ENCODE peak calls at places on chromosomes 4 and X, in ten cellular contexts. P is GM12878; A is hypothalamus; V is T-helper 2 cell; W is activated CD4-positive, alpha-beta T cell treated with anti-CD3 and anti-CD28 coated beads, Interleukin-2, amount 10 ng/mL, durations not matched to agents 7 days and 5 days; B is A549; Y is activated CD8-positive, alpha-beta T cell treated with anti-CD3 and anti-CD28 coated beads, Interleukin-2, amount 10 ng/mL, durations not matched to agents 7 days and 5 days; C is lower leg skin; K is activated T-helper 9 cell treated with anti-CD3 and anti-CD28 coated beads, Interleukin-2, amount 50 U/mL, for 16 hours; S is upper lobe of right lung. Z is an unnamed sample.

GRCh38 chrX:46665232-46666162 is 91.9 kb downstream of the CHST7 start:
- DNase-seq in S (no peak), V (no peak), K (no peak), A (no peak), W (no peak), P (no peak), C (no peak), B (no peak), Y (no peak), Z (no peak)

GRCh38 chr4:41644915-41645295 is 103.6 kb downstream of the PHOX2B start:
- DNase-seq in A (no peak), Y (no peak), C (no peak), B (no peak), S (no peak), V (no peak), K (no peak), W (no peak), P (no peak), Z (no peak)

GRCh38 chr4:48909697-48910096 is 3.1 kb upstream of the OCIAD2 start:
- DNase-seq in W (no peak), K (peak), B (peak), V (no peak), C (no peak), S (no peak), A (no peak), P (no peak), Y (peak), Z (peak)

GRCh38 chr4:177356191-177356590 is 46.5 kb downstream of the NEIL3 start:
- DNase-seq in A (no peak), Y (no peak), V (no peak), C (no peak), K (no peak), S (no peak), W (no peak), B (no peak), P (no peak), Z (no peak)

GRCh38 chrX:12973561-12974216 is 1.2 kb upstream of the TMSB4X start:
- DNase-seq in P (no peak), A (no peak), S (peak), C (no peak), K (no peak), V (no peak), W (peak), B (no peak), Y (peak), Z (no peak)

GRCh38 chrX:31036895-31037294 is 34.9 kb downstream of the FTHL17 start:
- DNase-seq in W (no peak), B (peak), Y (no peak), C (peak), V (no peak), S (no peak), A (no peak), P (no peak), K (no peak), Z (peak)

GRCh38 chr4:113411496-113411938 is 350.0 kb downstream of the CAMK2D start:
- DNase-seq in S (no peak), W (no peak), Y (no peak), P (no peak), A (no peak), V (no peak), C (peak), K (no peak), B (no peak), Z (no peak)

GRCh38 chrX:138127314-138127713 is 561.4 kb downstream of the ZIC3 start:
- DNase-seq in K (no peak), S (no peak), C (no peak), W (no peak), V (no peak), P (no peak), B (no peak), A (no peak), Y (no peak), Z (peak)

GRCh38 chrX:74449322-74449936 is 28.1 kb downstream of the SLC16A2 start:
- DNase-seq in A (no peak), S (no peak), C (no peak), V (no peak), Y (no peak), K (peak), P (no peak), B (no peak), W (peak), Z (no peak)

GRCh38 chr4:168724960-168725359 is 228.1 kb downstream of the PALLD start:
- DNase-seq in P (no peak), C (no peak), Y (no peak), V (no peak), B (no peak), K (no peak), S (no peak), W (no peak), A (no peak), Z (no peak)

GRCh38 chr4:95095352-95095974 is 337.7 kb downstream of the BMPR1B start:
- DNase-seq in Y (no peak), W (no peak), V (no peak), A (no peak), P (no peak), C (no peak), K (no peak), B (no peak), S (no peak), Z (no peak)

GRCh38 chrX:47182106-47182700 is 11.4 kb upstream of the UBA1 start:
- DNase-seq in A (no peak), Y (no peak), C (no peak), S (no peak), W (no peak), K (no peak), P (no peak), B (no peak), V (no peak), Z (no peak)

GRCh38 chrX:17669458-17669857 is 67.8 kb upstream of the SCML1 start:
- DNase-seq in V (no peak), S (no peak), P (no peak), K (no peak), C (no peak), Y (no peak), W (no peak), A (no peak), B (no peak), Z (no peak)

GRCh38 chrX:2469196-2469685 is 31.5 kb downstream of the DHRSX start:
- DNase-seq in C (no peak), V (no peak), W (no peak), P (no peak), A (no peak), B (no peak), Y (no peak), S (no peak), K (no peak), Z (no peak)

GRCh38 chr4:139913995-139914394 is 240.0 kb downstream of the MAML3 start:
- DNase-seq in V (no peak), C (no peak), S (no peak), A (no peak), W (no peak), P (no peak), Y (no peak), B (no peak), K (no peak), Z (peak)

GRCh38 chr4:67651536-67651935 is 49.4 kb downstream of the UBA6 start:
- DNase-seq in A (no peak), S (no peak), K (no peak), W (no peak), V (no peak), Y (no peak), B (no peak), P (no peak), C (no peak), Z (no peak)

GRCh38 chr4:132572210-132572609 is 576.9 kb upstream of the PCDH10 start:
- DNase-seq in V (no peak), P (no peak), B (no peak), Y (no peak), C (no peak), K (no peak), S (no peak), W (no peak), A (no peak), Z (no peak)

GRCh38 chrX:40189018-40189417 is 91.3 kb upstream of the BCOR start:
- DNase-seq in K (no peak), Y (no peak), W (no peak), P (no peak), C (no peak), B (no peak), S (no peak), A (no peak), V (no peak), Z (no peak)

GRCh38 chr4:61202100-61202637 is 2.0 kb downstream of the ADGRL3 start:
- DNase-seq in S (no peak), P (no peak), B (no peak), K (no peak), C (no peak), A (no peak), Y (no peak), V (no peak), W (no peak), Z (no peak)

GRCh38 chrX:153935326-153935851 is 552 bp upstream of the NAA10 start:
- DNase-seq in Y (no peak), W (no peak), S (no peak), P (no peak), C (no peak), B (no peak), A (no peak), V (no peak), K (no peak), Z (no peak)

GRCh38 chrX:13090261-13091110 is 46.1 kb upstream of the FAM9C start:
- DNase-seq in Y (peak), W (peak), C (no peak), S (no peak), P (no peak), B (no peak), K (no peak), V (no peak), A (no peak), Z (no peak)

GRCh38 chr4:3364634-3365314 is 72.0 kb downstream of the RGS12 start:
- DNase-seq in V (no peak), K (no peak), S (peak), A (no peak), B (no peak), W (no peak), C (peak), Y (no peak), P (no peak), Z (no peak)

GRCh38 chr4:56356650-56357049 is 30.6 kb downstream of the AASDH start:
- DNase-seq in P (no peak), K (no peak), B (no peak), C (no peak), Y (no peak), A (no peak), V (no peak), W (no peak), S (no peak), Z (no peak)

GRCh38 chrX:17024896-17025295 is 78.4 kb downstream of the REPS2 start:
- DNase-seq in S (no peak), W (no peak), P (no peak), K (no peak), V (no peak), C (no peak), B (no peak), Y (no peak), A (no peak), Z (no peak)

GRCh38 chr4:157978680-157979361 is 194.0 kb downstream of the GASK1B start:
- DNase-seq in P (no peak), W (peak), C (peak), S (peak), V (no peak), Y (peak), B (peak), A (peak), K (no peak), Z (peak)

GRCh38 chr4:156773648-156774357 is 197.8 kb downstream of the PDGFC start:
- DNase-seq in P (no peak), K (no peak), Y (no peak), W (no peak), B (no peak), S (no peak), A (no peak), V (no peak), C (no peak), Z (no peak)

GRCh38 chr4:112916868-112917267 is 132.6 kb upstream of the ANK2 start:
- DNase-seq in C (no peak), K (no peak), Y (no peak), S (no peak), V (no peak), B (no peak), P (no peak), W (no peak), A (no peak), Z (no peak)

Z was measured in SJSA1.